ENCODE peak calls at places on chromosomes 16 and 17, in seven cellular contexts. I is cerebellum; L is cardiac fibroblast; B is AG09319; P is activated T-helper 1 cell treated with anti-CD3 and anti-CD28 coated beads, Interleukin-2, amount 50 U/mL, for 16 hours; O is neural crest cell; W is mucosa of descending colon. Q is an unnamed sample.

GRCh38 chr16:1152651-1153259 is at the start of gene CACNA1H:
- DNase-seq in I (no peak), L (no peak), B (no peak), P (peak), O (peak), W (no peak), Q (no peak)

GRCh38 chr17:71427801-71428200 is 693.0 kb upstream of the SOX9 start:
- DNase-seq in I (no peak), L (no peak), B (peak), P (no peak), O (no peak), W (no peak), Q (no peak)

GRCh38 chr17:49717371-49717841 is 9.6 kb upstream of the SLC35B1 start:
- DNase-seq in I (peak), L (no peak), B (no peak), P (no peak), O (no peak), W (no peak), Q (no peak)

GRCh38 chr16:21653571-21653970 is 1.2 kb upstream of the IGSF6 start:
- DNase-seq in I (no peak), L (no peak), B (no peak), P (no peak), O (no peak), W (peak), Q (no peak)

GRCh38 chr16:49854227-49855203 is 1.4 kb downstream of the ZNF423 start:
- DNase-seq in I (no peak), L (peak), B (no peak), P (no peak), O (peak), W (peak), Q (peak)

GRCh38 chr16:2527784-2528100 is 3.5 kb downstream of the CEMP1 start:
- DNase-seq in I (no peak), L (no peak), B (no peak), P (no peak), O (no peak), W (peak), Q (no peak)

GRCh38 chr17:31540602-31541307 is 149.3 kb downstream of the RAB11FIP4 start:
- DNase-seq in I (no peak), L (no peak), B (no peak), P (no peak), O (no peak), W (no peak), Q (no peak)

GRCh38 chr16:85777583-85778310 is 21.6 kb downstream of the EMC8 start:
- DNase-seq in I (no peak), L (peak), B (no peak), P (no peak), O (no peak), W (no peak), Q (no peak)

GRCh38 chr16:87954826-87955225 is 3.6 kb downstream of the BANP start:
- DNase-seq in I (no peak), L (no peak), B (no peak), P (no peak), O (no peak), W (peak), Q (no peak)

GRCh38 chr16:88430524-88431446 is 22.3 kb upstream of the ZFPM1 start:
- DNase-seq in I (no peak), L (peak), B (no peak), P (no peak), O (no peak), W (no peak), Q (no peak)

GRCh38 chr16:56353054-56353921 is 72.1 kb downstream of the AMFR start:
- DNase-seq in I (no peak), L (no peak), B (no peak), P (no peak), O (no peak), W (peak), Q (no peak)

GRCh38 chr17:61579961-61580360 is 11.1 kb downstream of the NACA2 start:
- DNase-seq in I (no peak), L (no peak), B (no peak), P (no peak), O (no peak), W (no peak), Q (no peak)

GRCh38 chr17:51085150-51085805 is 35.4 kb downstream of the SPAG9 start:
- DNase-seq in I (no peak), L (peak), B (no peak), P (no peak), O (no peak), W (no peak), Q (no peak)

GRCh38 chr17:2213291-2213960 is 90.2 kb downstream of the SMG6 start:
- DNase-seq in I (no peak), L (peak), B (no peak), P (no peak), O (no peak), W (no peak), Q (no peak)

GRCh38 chr16:67137605-67138004 is 13.2 kb downstream of the B3GNT9 start:
- DNase-seq in I (no peak), L (no peak), B (no peak), P (no peak), O (no peak), W (no peak), Q (no peak)

GRCh38 chr16:19573997-19574396 is 18.5 kb downstream of the VPS35L start:
- DNase-seq in I (no peak), L (no peak), B (no peak), P (no peak), O (no peak), W (no peak), Q (no peak)

GRCh38 chr16:15970743-15971434 is 21.5 kb downstream of the ABCC1 start:
- DNase-seq in I (no peak), L (no peak), B (no peak), P (no peak), O (no peak), W (no peak), Q (no peak)

GRCh38 chr16:57623251-57624043 is 5.0 kb upstream of the ADGRG1 start:
- DNase-seq in I (no peak), L (peak), B (no peak), P (no peak), O (peak), W (peak), Q (peak)

GRCh38 chr17:51150932-51151331 is 2.4 kb upstream of the NME1 start:
- DNase-seq in I (no peak), L (no peak), B (no peak), P (no peak), O (no peak), W (no peak), Q (no peak)

GRCh38 chr17:66885417-66885816 is 50.5 kb downstream of the CACNG5 start:
- DNase-seq in I (no peak), L (no peak), B (no peak), P (no peak), O (no peak), W (no peak), Q (no peak)

GRCh38 chr16:23071202-23072083 is 77.8 kb downstream of the USP31 start:
- DNase-seq in I (peak), L (peak), B (no peak), P (no peak), O (no peak), W (no peak), Q (no peak)

GRCh38 chr17:51611585-51611984 is 351.2 kb downstream of the UTP18 start:
- DNase-seq in I (no peak), L (no peak), B (no peak), P (no peak), O (peak), W (no peak), Q (no peak)

GRCh38 chr17:4204676-4205075 is 59.1 kb downstream of the ANKFY1 start:
- DNase-seq in I (peak), L (peak), B (peak), P (no peak), O (no peak), W (no peak), Q (peak)